ENCODE peak calls at places on chromosomes 5 and 9, in eight cellular contexts. K is esophagus squamous epithelium; L is stomach; B is neural progenitor cell; F is kidney; C is CD8-positive, alpha-beta T cell; O is IMR-90; I is adipocyte. U is an unnamed sample.

GRCh38 chr9:89361816-89362646 is 43.7 kb downstream of the SECISBP2 start:
- DNase-seq in K (no peak), L (no peak), B (no peak), F (peak; percentile 64), C (no peak), O (no peak), I (no peak), U (peak; percentile 50)

GRCh38 chr5:140926211-140926902 is at the start of gene PCDHAC1:
- DNase-seq in K (no peak), L (peak; percentile 66), B (peak; percentile 98), F (peak; percentile 95), C (peak; percentile 9), O (no peak), I (peak; percentile 43), U (peak; percentile 79)

GRCh38 chr5:64190562-64191306 is 25.1 kb downstream of the RNF180 start:
- DNase-seq in K (no peak), L (no peak), B (no peak), F (no peak), C (no peak), O (no peak), I (no peak), U (no peak)

GRCh38 chr5:154386952-154387629 is 58.7 kb upstream of the SAP30L start:
- DNase-seq in K (no peak), L (no peak), B (no peak), F (no peak), C (no peak), O (no peak), I (no peak), U (no peak)

GRCh38 chr5:66367814-66368541 is 223.9 kb downstream of the SREK1 start:
- DNase-seq in K (no peak), L (no peak), B (no peak), F (no peak), C (no peak), O (no peak), I (no peak), U (no peak)

GRCh38 chr5:73939535-73939934 is 313.5 kb downstream of the ARHGEF28 start:
- DNase-seq in K (no peak), L (no peak), B (no peak), F (no peak), C (no peak), O (no peak), I (no peak), U (no peak)

GRCh38 chr9:93276973-93277372 is 93.0 kb downstream of the WNK2 start:
- DNase-seq in K (no peak), L (peak; percentile 17), B (no peak), F (no peak), C (no peak), O (no peak), I (no peak), U (no peak)

GRCh38 chr5:93676707-93677106 is 64.7 kb downstream of the POU5F2 start:
- DNase-seq in K (no peak), L (no peak), B (peak; percentile 12), F (no peak), C (no peak), O (no peak), I (peak; percentile 18), U (no peak)

GRCh38 chr9:38644601-38645000 is 24.2 kb upstream of the ANKRD18A start:
- DNase-seq in K (no peak), L (no peak), B (no peak), F (no peak), C (no peak), O (no peak), I (no peak), U (no peak)

GRCh38 chr9:76401580-76402354 is 7.5 kb upstream of the RFK start:
- DNase-seq in K (no peak), L (no peak), B (no peak), F (no peak), C (no peak), O (peak; percentile 67), I (peak; percentile 8), U (no peak)

GRCh38 chr9:131995382-131995781 is 84.3 kb downstream of the MED27 start:
- DNase-seq in K (no peak), L (no peak), B (no peak), F (no peak), C (no peak), O (peak; percentile 37), I (no peak), U (no peak)

GRCh38 chr5:75686480-75686879 is 30.8 kb downstream of the POC5 start:
- DNase-seq in K (no peak), L (no peak), B (no peak), F (no peak), C (no peak), O (no peak), I (no peak), U (no peak)

GRCh38 chr9:93108301-93109041 is 12.5 kb downstream of the CARD19 start:
- DNase-seq in K (no peak), L (no peak), B (no peak), F (peak; percentile 71), C (no peak), O (no peak), I (no peak), U (peak; percentile 8)

DNA sequence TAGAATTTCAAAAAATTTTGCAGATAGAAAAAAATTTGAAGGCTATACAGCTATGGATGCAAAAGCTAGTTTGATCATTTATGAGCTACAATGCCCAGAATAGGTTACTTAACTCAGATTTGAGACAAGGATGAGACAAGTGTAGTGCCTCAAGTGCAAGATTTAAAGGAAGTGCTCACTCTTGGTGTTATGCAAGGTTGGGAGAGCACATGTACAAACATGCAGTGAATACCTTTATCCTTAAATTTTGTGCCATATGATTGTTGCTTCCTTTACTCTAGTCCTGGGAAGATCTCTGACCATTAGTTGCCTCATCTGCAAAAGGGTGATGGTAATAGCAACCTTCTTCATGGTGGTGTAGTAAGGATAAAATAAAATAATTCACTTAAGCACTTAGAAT is 31.7 kb upstream of the PPP2R2B start:
- DNase-seq in K (no peak), L (no peak), B (no peak), F (no peak), C (no peak), O (no peak), I (no peak), U (no peak)
- H3K4me1 ChIP-seq in K (no peaks in the 10 kb centered on the region), L (no peaks in the 10 kb centered on the region), B (no peaks in the 10 kb centered on the region), F (no peaks in the 10 kb centered on the region), C (no peaks in the 10 kb centered on the region), O (no peaks in the 10 kb centered on the region), I (no peaks in the 10 kb centered on the region), U (no peaks in the 10 kb centered on the region)

DNA sequence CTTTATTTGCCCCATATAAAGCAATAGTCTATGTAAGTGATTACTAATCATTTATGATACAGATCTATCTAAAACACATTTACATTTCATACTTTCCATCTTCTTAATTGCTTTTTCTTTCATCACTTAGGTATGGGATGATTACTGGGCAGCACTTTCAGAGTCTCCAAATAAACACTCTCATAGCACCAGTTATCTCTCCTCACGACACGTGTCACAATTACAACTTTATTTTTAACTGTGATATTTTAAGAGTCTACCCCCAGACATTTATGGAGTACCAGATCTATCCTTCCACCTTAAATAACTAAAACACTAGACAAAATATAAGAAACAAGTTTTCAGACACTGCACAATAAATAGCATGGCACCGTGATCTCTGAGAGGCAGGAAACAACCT is 32.9 kb downstream of the HOMER1 start:
- DNase-seq in K (no peak), L (no peak), B (no peak), F (no peak), C (no peak), O (no peak), I (no peak), U (no peak)
- H3K4me3 ChIP-seq in K (no peak overlapping the region), L (no peak overlapping the region), B (no peak overlapping the region), F (no peak overlapping the region), C (no peak overlapping the region), O (no peak overlapping the region), I (no peak overlapping the region), U (no peak overlapping the region)

GRCh38 chr5:168853972-168854371 is 274.8 kb upstream of the PANK3 start:
- DNase-seq in K (no peak), L (no peak), B (no peak), F (no peak), C (no peak), O (no peak), I (no peak), U (no peak)

GRCh38 chr5:168850683-168851082 is 271.5 kb upstream of the PANK3 start:
- DNase-seq in K (no peak), L (no peak), B (no peak), F (no peak), C (no peak), O (no peak), I (no peak), U (no peak)

GRCh38 chr5:168851902-168852321 is 272.7 kb upstream of the PANK3 start:
- DNase-seq in K (no peak), L (no peak), B (no peak), F (no peak), C (no peak), O (no peak), I (peak; percentile 12), U (no peak)

DNA sequence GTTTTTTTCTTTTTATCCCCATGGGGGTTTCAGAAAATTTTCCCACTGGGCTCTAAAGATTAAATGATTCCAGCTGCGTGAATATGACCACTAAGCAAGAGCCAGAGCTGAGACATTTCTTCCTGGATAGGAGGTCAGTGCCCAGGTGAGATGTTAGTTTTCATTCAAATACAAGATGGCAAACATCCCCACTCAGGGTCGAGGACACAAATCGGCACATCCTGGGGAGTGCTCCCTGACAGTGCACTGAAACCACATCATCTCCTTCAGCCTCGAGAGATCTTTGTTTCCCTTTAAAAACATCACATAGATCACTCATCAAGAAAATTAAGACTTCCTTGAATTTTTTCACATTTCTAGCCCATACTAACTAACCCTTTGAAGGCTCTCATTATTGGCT is 273.2 kb upstream of the PANK3 start:
- DNase-seq in K (no peak), L (no peak), B (no peak), F (no peak), C (no peak), O (no peak), I (no peak), U (no peak)
- H3K4me1 ChIP-seq in K (no peaks in the 10 kb centered on the region), L (no peaks in the 10 kb centered on the region), B (peaks cover 16% of the 10 kb centered on the region), F (no peaks in the 10 kb centered on the region), C (no peaks in the 10 kb centered on the region), O (no peaks in the 10 kb centered on the region), I (no peaks in the 10 kb centered on the region), U (peaks cover 3% of the 10 kb centered on the region)

DNA sequence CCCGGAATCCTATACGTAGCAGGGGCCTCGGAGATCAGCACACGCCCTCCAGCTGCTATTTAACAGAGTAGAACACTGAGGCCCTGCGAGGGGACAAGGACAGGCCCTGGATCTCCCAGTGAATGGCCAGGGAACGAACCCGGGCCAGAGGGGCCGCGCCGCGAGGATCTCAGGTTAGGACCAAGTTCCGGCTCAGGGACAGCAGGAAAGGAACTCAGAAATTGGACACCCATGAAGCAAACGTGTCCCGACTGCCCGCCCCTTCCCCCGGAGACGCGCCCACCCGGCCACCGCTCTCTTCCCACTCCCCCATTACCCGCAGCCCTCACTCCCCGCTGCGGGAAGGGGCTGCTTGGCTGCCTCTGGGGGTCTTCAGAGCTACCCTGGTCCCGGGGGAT is 1.0 kb upstream of the FOXE1 start:
- DNase-seq in K (no peak), L (no peak), B (peak; percentile 72), F (no peak), C (no peak), O (no peak), I (no peak), U (peak; percentile 89)
- H3K4me3 ChIP-seq in K (peak overlapping the region; percentile 71), L (no peak overlapping the region), B (peak overlapping the region; percentile 22), F (no peak overlapping the region), C (no peak overlapping the region), O (no peak overlapping the region), I (no peak overlapping the region), U (no peak overlapping the region)

U was measured in osteoblast.